ENCODE peak calls at places on chromosome 11, in ten cellular contexts. One of them, this sample, is unnamed.

GRCh38 chr11:74462009-74462408 is 5.3 kb downstream of the KCNE3 start:
- DNase-seq in GM20000: no peak
- DNase-seq in HS-27A: no peak
- DNase-seq in fibroblast of pulmonary artery: peak
- DNase-seq in Kasumi-1: peak
- DNase-seq in stimulated activated naive CD4-positive, alpha-beta T cell: no peak
- DNase-seq in AG08395: no peak
- DNase-seq in AG09309: no peak
- DNase-seq in NCI-H345: no peak
- DNase-seq in pons: peak
- DNase-seq in this sample: peak

GRCh38 chr11:69283446-69283845 is 10.5 kb upstream of the MYEOV start:
- DNase-seq in AG09309: no peak
- DNase-seq in fibroblast of pulmonary artery: no peak
- DNase-seq in HS-27A: no peak
- DNase-seq in Kasumi-1: no peak
- DNase-seq in pons: no peak
- DNase-seq in stimulated activated naive CD4-positive, alpha-beta T cell: no peak
- DNase-seq in GM20000: no peak
- DNase-seq in AG08395: no peak
- DNase-seq in NCI-H345: no peak
- DNase-seq in this sample: no peak

GRCh38 chr11:85310479-85310878 is 316.7 kb downstream of the DLG2 start:
- DNase-seq in HS-27A: no peak
- DNase-seq in Kasumi-1: no peak
- DNase-seq in stimulated activated naive CD4-positive, alpha-beta T cell: no peak
- DNase-seq in AG09309: no peak
- DNase-seq in pons: no peak
- DNase-seq in AG08395: no peak
- DNase-seq in NCI-H345: no peak
- DNase-seq in fibroblast of pulmonary artery: no peak
- DNase-seq in GM20000: no peak
- DNase-seq in this sample: no peak

GRCh38 chr11:17208257-17208999 is 642 bp upstream of the PIK3C2A start:
- DNase-seq in stimulated activated naive CD4-positive, alpha-beta T cell: peak
- DNase-seq in fibroblast of pulmonary artery: peak
- DNase-seq in pons: peak
- DNase-seq in NCI-H345: peak
- DNase-seq in AG08395: peak
- DNase-seq in HS-27A: no peak
- DNase-seq in GM20000: peak
- DNase-seq in Kasumi-1: peak
- DNase-seq in AG09309: no peak
- DNase-seq in this sample: peak

GRCh38 chr11:35035894-35036408 is 103.0 kb upstream of the CD44 start:
- DNase-seq in AG09309: peak
- DNase-seq in pons: peak
- DNase-seq in stimulated activated naive CD4-positive, alpha-beta T cell: no peak
- DNase-seq in HS-27A: peak
- DNase-seq in GM20000: peak
- DNase-seq in Kasumi-1: peak
- DNase-seq in AG08395: peak
- DNase-seq in NCI-H345: no peak
- DNase-seq in fibroblast of pulmonary artery: peak
- DNase-seq in this sample: peak

GRCh38 chr11:8017071-8017470 is 29.9 kb downstream of the EIF3F start:
- DNase-seq in fibroblast of pulmonary artery: no peak
- DNase-seq in AG09309: no peak
- DNase-seq in AG08395: no peak
- DNase-seq in NCI-H345: no peak
- DNase-seq in stimulated activated naive CD4-positive, alpha-beta T cell: no peak
- DNase-seq in pons: no peak
- DNase-seq in Kasumi-1: no peak
- DNase-seq in HS-27A: no peak
- DNase-seq in GM20000: no peak
- DNase-seq in this sample: no peak

GRCh38 chr11:17735823-17736772 is 1.5 kb downstream of the KCNC1 start:
- DNase-seq in AG09309: no peak
- DNase-seq in GM20000: no peak
- DNase-seq in AG08395: no peak
- DNase-seq in NCI-H345: no peak
- DNase-seq in stimulated activated naive CD4-positive, alpha-beta T cell: no peak
- DNase-seq in fibroblast of pulmonary artery: no peak
- DNase-seq in Kasumi-1: no peak
- DNase-seq in HS-27A: no peak
- DNase-seq in pons: no peak
- DNase-seq in this sample: no peak

GRCh38 chr11:2390871-2391662 is 9.5 kb upstream of the TSSC4 start:
- DNase-seq in Kasumi-1: no peak
- DNase-seq in NCI-H345: peak
- DNase-seq in HS-27A: peak
- DNase-seq in GM20000: no peak
- DNase-seq in fibroblast of pulmonary artery: peak
- DNase-seq in stimulated activated naive CD4-positive, alpha-beta T cell: no peak
- DNase-seq in AG09309: peak
- DNase-seq in AG08395: peak
- DNase-seq in pons: no peak
- DNase-seq in this sample: peak

GRCh38 chr11:69087811-69088210 is 39.1 kb downstream of the TPCN2 start:
- DNase-seq in pons: no peak
- DNase-seq in AG08395: no peak
- DNase-seq in GM20000: no peak
- DNase-seq in HS-27A: no peak
- DNase-seq in stimulated activated naive CD4-positive, alpha-beta T cell: no peak
- DNase-seq in AG09309: no peak
- DNase-seq in NCI-H345: no peak
- DNase-seq in Kasumi-1: no peak
- DNase-seq in fibroblast of pulmonary artery: no peak
- DNase-seq in this sample: no peak